ENCODE peak calls at places on chromosomes 12 and 14, in nine cellular contexts. M is colonic mucosa; H is tibial nerve; C is left ventricle myocardium inferior; E is right atrium auricular region; I is CD8-positive, alpha-beta T cell; O is fibroblast of pulmonary artery; Q is lower lobe of right lung; A is K562. G is an unnamed sample.
A peak's percentile ranks its signal among the peaks of the same experiment; 100 is the strongest.

GRCh38 chr12:92551853-92552397 is 150.9 kb upstream of the PLEKHG7 start:
- DNase-seq in M (no peak), H (no peak), C (no peak), E (no peak), I (no peak), O (no peak), Q (no peak), A (peak; percentile 42), G (peak; percentile 42)

GRCh38 chr14:35444104-35444503 is 39.6 kb upstream of the NFKBIA start:
- DNase-seq in M (no peak), H (no peak), C (no peak), E (no peak), I (no peak), O (no peak), Q (no peak), A (no peak), G (no peak)

GRCh38 chr12:77225373-77225772 is 160.0 kb upstream of the E2F7 start:
- DNase-seq in M (no peak), H (no peak), C (no peak), E (no peak), I (no peak), O (no peak), Q (no peak), A (no peak), G (no peak)

GRCh38 chr12:122437656-122438121 is 15.2 kb upstream of the CLIP1 start:
- DNase-seq in M (peak; percentile 47), H (no peak), C (peak; percentile 51), E (peak; percentile 73), I (no peak), O (peak; percentile 83), Q (no peak), A (no peak), G (peak; percentile 89)

GRCh38 chr12:53973093-53974042 is at the start of gene HOXC11:
- DNase-seq in M (no peak), H (no peak), C (no peak), E (no peak), I (no peak), O (no peak), Q (no peak), A (no peak), G (no peak)

GRCh38 chr12:57739914-57740538 is 1.5 kb upstream of the AGAP2 start:
- DNase-seq in M (no peak), H (no peak), C (no peak), E (no peak), I (no peak), O (no peak), Q (no peak), A (no peak), G (no peak)

GRCh38 chr12:100404769-100405407 is 48.0 kb downstream of the SLC17A8 start:
- DNase-seq in M (peak; percentile 34), H (no peak), C (no peak), E (no peak), I (no peak), O (peak; percentile 54), Q (peak; percentile 53), A (peak; percentile 79), G (peak; percentile 67)

GRCh38 chr12:113242018-113242418 is 20.8 kb downstream of the TPCN1 start:
- DNase-seq in M (no peak), H (no peak), C (no peak), E (no peak), I (no peak), O (no peak), Q (peak; percentile 80), A (no peak), G (peak; percentile 31)

GRCh38 chr12:71708658-71709057 is 22.8 kb downstream of the TMEM19 start:
- DNase-seq in M (no peak), H (no peak), C (no peak), E (no peak), I (no peak), O (no peak), Q (no peak), A (no peak), G (peak; percentile 69)

GRCh38 chr12:113891737-113892520 is 74.2 kb downstream of the RBM19 start:
- DNase-seq in M (no peak), H (no peak), C (no peak), E (no peak), I (no peak), O (no peak), Q (no peak), A (no peak), G (no peak)

GRCh38 chr12:62435337-62436163 is 31.1 kb upstream of the MON2 start:
- DNase-seq in M (peak; percentile 50), H (no peak), C (peak; percentile 18), E (peak; percentile 71), I (peak; percentile 60), O (peak; percentile 73), Q (peak; percentile 59), A (peak; percentile 59), G (peak; percentile 60)

GRCh38 chr12:3593906-3594305 is 102.9 kb downstream of the PRMT8 start:
- DNase-seq in M (no peak), H (no peak), C (no peak), E (no peak), I (no peak), O (no peak), Q (no peak), A (no peak), G (no peak)

GRCh38 chr12:50166776-50167025 is 468 bp downstream of the CERS5 start:
- DNase-seq in M (peak; percentile 41), H (no peak), C (peak; percentile 32), E (peak; percentile 60), I (no peak), O (no peak), Q (peak; percentile 75), A (peak; percentile 56), G (no peak)

GRCh38 chr12:127115468-127116035 is 1151.4 kb upstream of the TMEM132C start:
- DNase-seq in M (no peak), H (no peak), C (no peak), E (no peak), I (no peak), O (no peak), Q (no peak), A (peak; percentile 34), G (peak; percentile 30)

GRCh38 chr14:72830786-72831583 is 62.9 kb downstream of the DPF3 start:
- DNase-seq in M (peak; percentile 95), H (no peak), C (no peak), E (no peak), I (no peak), O (peak; percentile 48), Q (no peak), A (no peak), G (no peak)

GRCh38 chr12:46577063-46577776 is 204.6 kb upstream of the SLC38A2 start:
- DNase-seq in M (no peak), H (no peak), C (no peak), E (no peak), I (no peak), O (no peak), Q (no peak), A (no peak), G (no peak)

GRCh38 chr14:64707661-64708060 is 3.4 kb downstream of the PLEKHG3 start:
- DNase-seq in M (no peak), H (no peak), C (no peak), E (no peak), I (no peak), O (peak; percentile 72), Q (no peak), A (no peak), G (peak; percentile 85)
- H3K4me3 ChIP-seq in M (no peak overlapping the region), H (peak overlapping the region; percentile 1), C (peak overlapping the region; percentile 81), E (no peak overlapping the region), I (no peak overlapping the region), O (no peak overlapping the region), Q (peak overlapping the region; percentile 25), A (no peak overlapping the region), G (no peak overlapping the region)

GRCh38 chr14:20657216-20658211 is 16.0 kb upstream of the OR6S1 start:
- DNase-seq in M (no peak), H (no peak), C (no peak), E (peak; percentile 11), I (no peak), O (no peak), Q (no peak), A (peak; percentile 54), G (peak; percentile 53)
- TF ChIP-seq CTCF in M (no peak), H (no peak), C (peak; percentile 11), E (no peak), I (no peak), O (no peak), Q (no peak), A (peak; percentile 41), G (peak; percentile 17)

GRCh38 chr14:61502459-61503093 is 181.2 kb downstream of the PRKCH start:
- DNase-seq in M (no peak), H (no peak), C (no peak), E (no peak), I (no peak), O (peak; percentile 47), Q (no peak), A (no peak), G (no peak)

GRCh38 chr14:61498303-61498702 is 176.9 kb downstream of the PRKCH start:
- DNase-seq in M (no peak), H (no peak), C (no peak), E (no peak), I (no peak), O (peak; percentile 74), Q (no peak), A (no peak), G (no peak)

GRCh38 chr14:61501714-61502458 is 180.5 kb downstream of the PRKCH start:
- DNase-seq in M (no peak), H (no peak), C (no peak), E (no peak), I (no peak), O (no peak), Q (no peak), A (no peak), G (no peak)

GRCh38 chr14:61498811-61499210 is 177.4 kb downstream of the PRKCH start:
- DNase-seq in M (no peak), H (no peak), C (no peak), E (no peak), I (no peak), O (peak; percentile 94), Q (no peak), A (no peak), G (peak; percentile 78)

GRCh38 chr14:61500046-61500445 is 178.7 kb downstream of the PRKCH start:
- DNase-seq in M (no peak), H (no peak), C (no peak), E (no peak), I (no peak), O (no peak), Q (no peak), A (no peak), G (no peak)
- H3K4me3 ChIP-seq in M (no peak overlapping the region), H (no peak overlapping the region), C (no peak overlapping the region), E (no peak overlapping the region), I (no peak overlapping the region), O (no peak overlapping the region), Q (no peak overlapping the region), A (no peak overlapping the region), G (no peak overlapping the region)

DNA sequence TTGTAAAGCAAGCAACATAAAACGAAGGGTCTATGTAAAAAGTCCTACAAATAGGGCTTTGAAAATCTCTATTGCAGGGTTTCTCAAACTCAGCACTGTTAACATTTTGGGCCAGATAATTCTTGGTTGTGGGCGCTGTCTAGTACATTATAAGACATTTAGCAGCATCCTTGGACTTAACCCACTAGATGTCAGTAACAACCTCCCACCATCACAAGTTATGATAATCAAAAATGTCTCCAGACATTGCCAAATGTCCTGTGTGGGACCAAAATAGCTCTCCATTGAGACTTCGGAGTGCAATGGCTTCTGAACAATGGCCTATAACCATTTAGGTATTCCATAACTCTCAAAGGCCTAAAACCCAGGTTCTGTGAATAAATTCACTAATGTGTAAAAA is 22.9 kb upstream of the DHRS7 start:
- DNase-seq in M (no peak), H (no peak), C (no peak), E (no peak), I (no peak), O (peak; percentile 36), Q (no peak), A (peak; percentile 22), G (peak; percentile 12)
- TF ChIP-seq CTCF in M (no peak), H (no peak), C (peak; percentile 34), E (no peak), I (no peak), O (peak; percentile 13), Q (no peak), A (no peak), G (peak; percentile 6)

G was measured in fibroblast of mammary gland.